ENCODE peak calls at places on chromosomes 12 and 14, in four cellular contexts. One of them, this sample, is unnamed.

GRCh38 chr14:95261616-95262510 is 57.8 kb downstream of the CLMN start:
- DNase-seq in stimulated activated naive B cell treated with anti-CD40 and anti-IgM and Interleukin-4, amounts not matched to agents 10 μg/mL and 1 μg/mL and 100 μg/mL, for 72 hours: no peak
- DNase-seq in T-helper 22 cell: no peak
- DNase-seq in NCI-H510A treated with DMSO at 0.1 percent for 48 hours: no peak
- DNase-seq in this sample: no peak

GRCh38 chr14:55245657-55246268 is 25.5 kb upstream of the FBXO34 start:
- DNase-seq in stimulated activated naive B cell treated with anti-CD40 and anti-IgM and Interleukin-4, amounts not matched to agents 10 μg/mL and 1 μg/mL and 100 μg/mL, for 72 hours: no peak
- DNase-seq in T-helper 22 cell: no peak
- DNase-seq in NCI-H510A treated with DMSO at 0.1 percent for 48 hours: no peak
- DNase-seq in this sample: no peak

GRCh38 chr14:94677747-94678146 is 65.6 kb downstream of the SERPINA3 start:
- DNase-seq in stimulated activated naive B cell treated with anti-CD40 and anti-IgM and Interleukin-4, amounts not matched to agents 10 μg/mL and 1 μg/mL and 100 μg/mL, for 72 hours: no peak
- DNase-seq in T-helper 22 cell: no peak
- DNase-seq in NCI-H510A treated with DMSO at 0.1 percent for 48 hours: no peak
- DNase-seq in this sample: no peak

GRCh38 chr12:103785243-103786031 is 55.6 kb downstream of the NT5DC3 start:
- DNase-seq in NCI-H510A treated with DMSO at 0.1 percent for 48 hours: no peak
- DNase-seq in stimulated activated naive B cell treated with anti-CD40 and anti-IgM and Interleukin-4, amounts not matched to agents 10 μg/mL and 1 μg/mL and 100 μg/mL, for 72 hours: no peak
- DNase-seq in T-helper 22 cell: no peak
- DNase-seq in this sample: no peak

GRCh38 chr12:53005215-53005985 is 856 bp upstream of the EIF4B start:
- DNase-seq in stimulated activated naive B cell treated with anti-CD40 and anti-IgM and Interleukin-4, amounts not matched to agents 10 μg/mL and 1 μg/mL and 100 μg/mL, for 72 hours: no peak
- DNase-seq in NCI-H510A treated with DMSO at 0.1 percent for 48 hours: peak
- DNase-seq in T-helper 22 cell: no peak
- DNase-seq in this sample: no peak

GRCh38 chr14:69592923-69593677 is 18.3 kb upstream of the SUSD6 start:
- DNase-seq in stimulated activated naive B cell treated with anti-CD40 and anti-IgM and Interleukin-4, amounts not matched to agents 10 μg/mL and 1 μg/mL and 100 μg/mL, for 72 hours: no peak
- DNase-seq in NCI-H510A treated with DMSO at 0.1 percent for 48 hours: no peak
- DNase-seq in T-helper 22 cell: no peak
- DNase-seq in this sample: no peak

GRCh38 chr12:3958534-3958933 is 85.3 kb upstream of the PARP11 start:
- DNase-seq in NCI-H510A treated with DMSO at 0.1 percent for 48 hours: no peak
- DNase-seq in stimulated activated naive B cell treated with anti-CD40 and anti-IgM and Interleukin-4, amounts not matched to agents 10 μg/mL and 1 μg/mL and 100 μg/mL, for 72 hours: no peak
- DNase-seq in T-helper 22 cell: no peak
- DNase-seq in this sample: no peak

GRCh38 chr12:52081263-52081733 is 1.8 kb downstream of the SMIM41 start:
- DNase-seq in NCI-H510A treated with DMSO at 0.1 percent for 48 hours: peak
- DNase-seq in T-helper 22 cell: no peak
- DNase-seq in stimulated activated naive B cell treated with anti-CD40 and anti-IgM and Interleukin-4, amounts not matched to agents 10 μg/mL and 1 μg/mL and 100 μg/mL, for 72 hours: peak
- DNase-seq in this sample: no peak

GRCh38 chr14:67485501-67486095 is 2.9 kb downstream of the TMEM229B start:
- DNase-seq in T-helper 22 cell: no peak
- DNase-seq in NCI-H510A treated with DMSO at 0.1 percent for 48 hours: no peak
- DNase-seq in stimulated activated naive B cell treated with anti-CD40 and anti-IgM and Interleukin-4, amounts not matched to agents 10 μg/mL and 1 μg/mL and 100 μg/mL, for 72 hours: no peak
- DNase-seq in this sample: no peak

GRCh38 chr14:65297744-65298143 is 114.8 kb upstream of the FUT8 start:
- DNase-seq in T-helper 22 cell: no peak
- DNase-seq in stimulated activated naive B cell treated with anti-CD40 and anti-IgM and Interleukin-4, amounts not matched to agents 10 μg/mL and 1 μg/mL and 100 μg/mL, for 72 hours: no peak
- DNase-seq in NCI-H510A treated with DMSO at 0.1 percent for 48 hours: peak
- DNase-seq in this sample: peak

GRCh38 chr12:109744026-109744425 is 30.4 kb downstream of the FAM222A start:
- DNase-seq in NCI-H510A treated with DMSO at 0.1 percent for 48 hours: no peak
- DNase-seq in T-helper 22 cell: no peak
- DNase-seq in stimulated activated naive B cell treated with anti-CD40 and anti-IgM and Interleukin-4, amounts not matched to agents 10 μg/mL and 1 μg/mL and 100 μg/mL, for 72 hours: no peak
- DNase-seq in this sample: no peak

GRCh38 chr12:69047990-69048389 is 115.0 kb upstream of the CPM start:
- DNase-seq in T-helper 22 cell: no peak
- DNase-seq in NCI-H510A treated with DMSO at 0.1 percent for 48 hours: no peak
- DNase-seq in stimulated activated naive B cell treated with anti-CD40 and anti-IgM and Interleukin-4, amounts not matched to agents 10 μg/mL and 1 μg/mL and 100 μg/mL, for 72 hours: no peak
- DNase-seq in this sample: no peak

GRCh38 chr12:19643635-19644034 is 204.3 kb downstream of the AEBP2 start:
- DNase-seq in T-helper 22 cell: no peak
- DNase-seq in NCI-H510A treated with DMSO at 0.1 percent for 48 hours: peak
- DNase-seq in stimulated activated naive B cell treated with anti-CD40 and anti-IgM and Interleukin-4, amounts not matched to agents 10 μg/mL and 1 μg/mL and 100 μg/mL, for 72 hours: no peak
- DNase-seq in this sample: no peak

GRCh38 chr14:101071493-101071891 is 168.0 kb upstream of the RTL1 start:
- DNase-seq in stimulated activated naive B cell treated with anti-CD40 and anti-IgM and Interleukin-4, amounts not matched to agents 10 μg/mL and 1 μg/mL and 100 μg/mL, for 72 hours: no peak
- DNase-seq in T-helper 22 cell: no peak
- DNase-seq in NCI-H510A treated with DMSO at 0.1 percent for 48 hours: no peak
- DNase-seq in this sample: no peak

This sample was measured in DMS153.